ENCODE peak calls at places on chromosomes 4 and X, in five cellular contexts. One of them, this sample, is unnamed.

GRCh38 chr4:15144249-15144966 is 142.1 kb downstream of the CPEB2 start:
- DNase-seq in A673: no peak
- DNase-seq in K562: no peak
- DNase-seq in effector memory CD4-positive, alpha-beta T cell: no peak
- DNase-seq in aorta: no peak
- DNase-seq in this sample: no peak

GRCh38 chrX:40061005-40061404 is 36.8 kb downstream of the BCOR start:
- DNase-seq in A673: no peak
- DNase-seq in K562: no peak
- DNase-seq in effector memory CD4-positive, alpha-beta T cell: no peak
- DNase-seq in aorta: peak; percentile 39
- DNase-seq in this sample: no peak

GRCh38 chrX:47628980-47629379 is 750 bp downstream of the CFP start:
- DNase-seq in K562: no peak
- DNase-seq in effector memory CD4-positive, alpha-beta T cell: no peak
- DNase-seq in aorta: no peak
- DNase-seq in A673: no peak
- DNase-seq in this sample: no peak

GRCh38 chrX:40778861-40779575 is 43.7 kb upstream of the MED14 start:
- DNase-seq in A673: no peak
- DNase-seq in effector memory CD4-positive, alpha-beta T cell: no peak
- DNase-seq in K562: no peak
- DNase-seq in aorta: no peak
- DNase-seq in this sample: no peak

GRCh38 chr4:57309658-57310057 is 199.5 kb upstream of the IGFBP7 start:
- DNase-seq in K562: no peak
- DNase-seq in aorta: no peak
- DNase-seq in A673: no peak
- DNase-seq in effector memory CD4-positive, alpha-beta T cell: no peak
- DNase-seq in this sample: no peak

GRCh38 chr4:185426960-185427688 is 1.4 kb upstream of the UFSP2 start:
- DNase-seq in effector memory CD4-positive, alpha-beta T cell: no peak
- DNase-seq in aorta: no peak
- DNase-seq in A673: no peak
- DNase-seq in K562: no peak
- DNase-seq in this sample: no peak

GRCh38 chr4:8403981-8404380 is 36.5 kb downstream of the ACOX3 start:
- DNase-seq in aorta: peak; percentile 66
- DNase-seq in K562: no peak
- DNase-seq in effector memory CD4-positive, alpha-beta T cell: no peak
- DNase-seq in A673: no peak
- DNase-seq in this sample: no peak

GRCh38 chr4:25107827-25108516 is 52.3 kb downstream of the SEPSECS start:
- DNase-seq in aorta: no peak
- DNase-seq in effector memory CD4-positive, alpha-beta T cell: no peak
- DNase-seq in A673: no peak
- DNase-seq in K562: no peak
- DNase-seq in this sample: no peak

GRCh38 chr4:186203391-186203802 is 12.0 kb downstream of the CYP4V2 start:
- DNase-seq in aorta: no peak
- DNase-seq in A673: peak; percentile 90
- DNase-seq in K562: peak; percentile 48
- DNase-seq in effector memory CD4-positive, alpha-beta T cell: no peak
- DNase-seq in this sample: no peak

GRCh38 chr4:90069151-90069550 is 58.0 kb upstream of the CCSER1 start:
- DNase-seq in A673: no peak
- DNase-seq in K562: no peak
- DNase-seq in aorta: no peak
- DNase-seq in effector memory CD4-positive, alpha-beta T cell: no peak
- DNase-seq in this sample: no peak

GRCh38 chr4:31111794-31112193 is 391.6 kb downstream of the PCDH7 start:
- DNase-seq in aorta: no peak
- DNase-seq in K562: no peak
- DNase-seq in effector memory CD4-positive, alpha-beta T cell: no peak
- DNase-seq in A673: no peak
- DNase-seq in this sample: no peak

GRCh38 chrX:134545524-134545923 is 85.6 kb downstream of the HPRT1 start:
- DNase-seq in aorta: no peak
- DNase-seq in A673: no peak
- DNase-seq in K562: no peak
- DNase-seq in effector memory CD4-positive, alpha-beta T cell: no peak
- DNase-seq in this sample: no peak

GRCh38 chrX:129609395-129609794 is 45.4 kb downstream of the APLN start:
- DNase-seq in A673: no peak
- DNase-seq in effector memory CD4-positive, alpha-beta T cell: no peak
- DNase-seq in K562: peak; percentile 11
- DNase-seq in aorta: no peak
- DNase-seq in this sample: no peak

GRCh38 chr4:85452073-85452764 is 22.7 kb upstream of the ARHGAP24 start:
- DNase-seq in A673: no peak
- DNase-seq in effector memory CD4-positive, alpha-beta T cell: no peak
- DNase-seq in K562: no peak
- DNase-seq in aorta: no peak
- DNase-seq in this sample: no peak

GRCh38 chr4:3134201-3134600 is 59.7 kb downstream of the HTT start:
- DNase-seq in A673: no peak
- DNase-seq in aorta: no peak
- DNase-seq in K562: no peak
- DNase-seq in effector memory CD4-positive, alpha-beta T cell: no peak
- DNase-seq in this sample: no peak

GRCh38 chrX:73863852-73864251 is 300.9 kb downstream of the CHIC1 start:
- DNase-seq in aorta: no peak
- DNase-seq in A673: no peak
- DNase-seq in K562: no peak
- DNase-seq in effector memory CD4-positive, alpha-beta T cell: no peak
- DNase-seq in this sample: no peak

GRCh38 chrX:12297353-12297752 is 159.1 kb downstream of the FRMPD4 start:
- DNase-seq in K562: no peak
- DNase-seq in effector memory CD4-positive, alpha-beta T cell: no peak
- DNase-seq in A673: no peak
- DNase-seq in aorta: no peak
- DNase-seq in this sample: no peak

GRCh38 chr4:133799916-133800315 is 401.7 kb downstream of the PABPC4L start:
- DNase-seq in effector memory CD4-positive, alpha-beta T cell: no peak
- DNase-seq in A673: peak; percentile 70
- DNase-seq in K562: no peak
- DNase-seq in aorta: no peak
- DNase-seq in this sample: no peak

GRCh38 chrX:72392816-72393800 is 87.4 kb upstream of the CITED1 start:
- DNase-seq in K562: no peak
- DNase-seq in A673: no peak
- DNase-seq in effector memory CD4-positive, alpha-beta T cell: no peak
- DNase-seq in aorta: no peak
- DNase-seq in this sample: no peak
- H3K4me3 ChIP-seq in K562: no peak overlapping the region
- H3K4me3 ChIP-seq in A673: no peak overlapping the region
- H3K4me3 ChIP-seq in effector memory CD4-positive, alpha-beta T cell: no peak overlapping the region
- H3K4me3 ChIP-seq in aorta: no peak overlapping the region
- H3K4me3 ChIP-seq in this sample: no peak overlapping the region

DNA sequence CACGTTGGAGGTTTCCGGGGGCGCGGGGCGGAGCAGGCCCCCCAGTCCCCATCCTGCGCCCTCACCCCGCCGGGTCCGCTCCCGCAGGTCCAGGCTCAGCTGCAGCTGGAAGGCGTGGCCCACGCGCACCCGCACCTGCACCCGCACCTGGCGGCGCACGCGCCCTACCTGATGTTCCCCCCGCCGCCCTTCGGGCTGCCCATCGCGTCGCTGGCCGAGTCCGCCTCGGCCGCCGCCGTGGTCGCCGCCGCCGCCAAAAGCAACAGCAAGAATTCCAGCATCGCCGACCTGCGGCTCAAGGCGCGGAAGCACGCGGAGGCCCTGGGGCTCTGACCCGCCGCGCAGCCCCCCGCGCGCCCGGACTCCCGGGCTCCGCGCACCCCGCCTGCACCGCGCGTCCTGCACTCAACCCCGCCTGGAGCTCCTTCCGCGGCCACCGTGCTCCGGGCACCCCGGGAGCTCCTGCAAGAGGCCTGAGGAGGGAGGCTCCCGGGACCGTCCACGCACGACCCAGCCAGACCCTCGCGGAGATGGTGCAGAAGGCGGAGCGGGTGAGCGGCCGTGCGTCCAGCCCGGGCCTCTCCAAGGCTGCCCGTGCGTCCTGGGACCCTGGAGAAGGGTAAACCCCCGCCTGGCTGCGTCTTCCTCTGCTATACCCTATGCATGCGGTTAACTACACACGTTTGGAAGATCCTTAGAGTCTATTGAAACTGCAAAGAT is 13.9 kb downstream of the SHOX start:
- DNase-seq in A673: no peak
- DNase-seq in effector memory CD4-positive, alpha-beta T cell: no peak
- DNase-seq in K562: no peak
- DNase-seq in aorta: peak; percentile 62
- DNase-seq in this sample: no peak
- H3K9me3 ChIP-seq in A673: no peaks in the 10 kb centered on the region
- H3K9me3 ChIP-seq in effector memory CD4-positive, alpha-beta T cell: no peaks in the 10 kb centered on the region
- H3K9me3 ChIP-seq in K562: no peaks in the 10 kb centered on the region
- H3K9me3 ChIP-seq in aorta: no peaks in the 10 kb centered on the region
- H3K9me3 ChIP-seq in this sample: no peaks in the 10 kb centered on the region

GRCh38 chr4:41539711-41540110 is 1.8 kb downstream of the LIMCH1 start:
- DNase-seq in K562: no peak
- DNase-seq in aorta: no peak
- DNase-seq in effector memory CD4-positive, alpha-beta T cell: no peak
- DNase-seq in A673: no peak
- DNase-seq in this sample: no peak

GRCh38 chr4:41537267-41537890 is 578 bp upstream of the LIMCH1 start:
- DNase-seq in K562: no peak
- DNase-seq in aorta: no peak
- DNase-seq in effector memory CD4-positive, alpha-beta T cell: no peak
- DNase-seq in A673: no peak
- DNase-seq in this sample: no peak

GRCh38 chr4:41538887-41539498 is 1.0 kb downstream of the LIMCH1 start:
- DNase-seq in effector memory CD4-positive, alpha-beta T cell: no peak
- DNase-seq in K562: no peak
- DNase-seq in aorta: peak; percentile 72
- DNase-seq in A673: no peak
- DNase-seq in this sample: no peak

GRCh38 chr4:41535911-41536361 is 2.0 kb upstream of the LIMCH1 start:
- DNase-seq in effector memory CD4-positive, alpha-beta T cell: no peak
- DNase-seq in aorta: no peak
- DNase-seq in A673: no peak
- DNase-seq in K562: no peak
- DNase-seq in this sample: no peak

GRCh38 chr4:41538017-41538733 is at the start of gene LIMCH1:
- DNase-seq in K562: no peak
- DNase-seq in effector memory CD4-positive, alpha-beta T cell: no peak
- DNase-seq in aorta: peak; percentile 87
- DNase-seq in A673: peak; percentile 10
- DNase-seq in this sample: no peak
- H3K4me1 ChIP-seq in K562: no peaks in the 10 kb centered on the region
- H3K4me1 ChIP-seq in effector memory CD4-positive, alpha-beta T cell: no peaks in the 10 kb centered on the region
- H3K4me1 ChIP-seq in aorta: peaks cover 11% of the 10 kb centered on the region
- H3K4me1 ChIP-seq in A673: no peaks in the 10 kb centered on the region
- H3K4me1 ChIP-seq in this sample: no peaks in the 10 kb centered on the region

DNA sequence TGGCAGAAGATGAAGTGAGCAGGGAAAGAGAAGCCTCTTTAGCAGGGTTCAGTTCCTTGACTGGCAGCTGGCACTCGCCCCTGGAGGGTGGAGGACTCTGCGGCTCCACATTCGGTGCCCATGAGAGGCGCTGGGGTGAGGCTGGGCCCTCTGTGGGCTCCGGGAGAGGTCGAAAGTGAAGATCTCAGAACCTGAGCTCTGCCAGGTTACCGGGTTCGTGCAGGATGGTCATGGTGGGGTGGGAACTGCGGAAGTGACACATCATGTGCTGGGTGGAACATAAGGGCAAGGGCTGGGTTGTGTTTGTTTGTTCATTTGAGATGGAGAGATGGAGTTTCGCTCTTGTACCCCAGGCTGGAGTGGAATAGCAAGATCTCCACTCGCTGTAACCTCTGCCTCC is 44.2 kb downstream of the TRIM61 start:
- DNase-seq in A673: no peak
- DNase-seq in effector memory CD4-positive, alpha-beta T cell: no peak
- DNase-seq in K562: no peak
- DNase-seq in aorta: no peak
- DNase-seq in this sample: no peak
- H3K4me3 ChIP-seq in A673: no peak overlapping the region
- H3K4me3 ChIP-seq in effector memory CD4-positive, alpha-beta T cell: no peak overlapping the region
- H3K4me3 ChIP-seq in K562: no peak overlapping the region
- H3K4me3 ChIP-seq in aorta: no peak overlapping the region
- H3K4me3 ChIP-seq in this sample: no peak overlapping the region

DNA sequence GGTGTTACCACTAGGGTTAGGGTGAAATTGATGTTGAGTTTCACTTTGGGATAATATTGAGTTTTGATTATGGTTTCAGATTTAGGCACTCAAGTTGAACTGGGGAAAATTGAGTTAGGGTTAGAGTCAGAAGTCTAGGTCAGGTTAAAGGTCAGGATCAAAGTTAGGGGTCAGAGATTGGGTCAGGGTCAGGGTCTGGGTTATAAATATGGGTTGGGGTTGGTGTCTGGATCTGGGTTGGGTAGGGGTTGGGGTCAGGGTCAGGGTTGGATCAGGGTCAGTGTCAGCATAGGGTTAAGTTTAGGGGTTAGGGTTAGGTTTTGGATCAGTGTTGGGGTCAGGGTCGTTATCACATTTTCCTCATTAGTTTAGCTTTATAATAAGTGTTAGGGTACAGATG is 42.7 kb upstream of the IL9R start:
- DNase-seq in effector memory CD4-positive, alpha-beta T cell: no peak
- DNase-seq in A673: no peak
- DNase-seq in K562: no peak
- DNase-seq in aorta: no peak
- DNase-seq in this sample: no peak
- H3K9me3 ChIP-seq in effector memory CD4-positive, alpha-beta T cell: no peaks in the 10 kb centered on the region
- H3K9me3 ChIP-seq in A673: no peaks in the 10 kb centered on the region
- H3K9me3 ChIP-seq in K562: no peaks in the 10 kb centered on the region
- H3K9me3 ChIP-seq in aorta: no peaks in the 10 kb centered on the region
- H3K9me3 ChIP-seq in this sample: no peaks in the 10 kb centered on the region

GRCh38 chrX:72128183-72128834 is 3.4 kb downstream of the RTL5 start:
- DNase-seq in A673: no peak
- DNase-seq in aorta: no peak
- DNase-seq in K562: no peak
- DNase-seq in effector memory CD4-positive, alpha-beta T cell: no peak
- DNase-seq in this sample: no peak
- H3K4me1 ChIP-seq in A673: peaks cover 23% of the 10 kb centered on the region
- H3K4me1 ChIP-seq in aorta: no peaks in the 10 kb centered on the region
- H3K4me1 ChIP-seq in K562: peaks cover 10% of the 10 kb centered on the region
- H3K4me1 ChIP-seq in effector memory CD4-positive, alpha-beta T cell: peaks cover 27% of the 10 kb centered on the region
- H3K4me1 ChIP-seq in this sample: peaks cover 13% of the 10 kb centered on the region

GRCh38 chr4:67575889-67576329 is 17.4 kb downstream of the STAP1 start:
- DNase-seq in effector memory CD4-positive, alpha-beta T cell: no peak
- DNase-seq in A673: no peak
- DNase-seq in aorta: no peak
- DNase-seq in K562: no peak
- DNase-seq in this sample: no peak
- H3K4me3 ChIP-seq in effector memory CD4-positive, alpha-beta T cell: no peak overlapping the region
- H3K4me3 ChIP-seq in A673: no peak overlapping the region
- H3K4me3 ChIP-seq in aorta: no peak overlapping the region
- H3K4me3 ChIP-seq in K562: peak overlapping the region; percentile 23
- H3K4me3 ChIP-seq in this sample: peak overlapping the region; percentile 59

DNA sequence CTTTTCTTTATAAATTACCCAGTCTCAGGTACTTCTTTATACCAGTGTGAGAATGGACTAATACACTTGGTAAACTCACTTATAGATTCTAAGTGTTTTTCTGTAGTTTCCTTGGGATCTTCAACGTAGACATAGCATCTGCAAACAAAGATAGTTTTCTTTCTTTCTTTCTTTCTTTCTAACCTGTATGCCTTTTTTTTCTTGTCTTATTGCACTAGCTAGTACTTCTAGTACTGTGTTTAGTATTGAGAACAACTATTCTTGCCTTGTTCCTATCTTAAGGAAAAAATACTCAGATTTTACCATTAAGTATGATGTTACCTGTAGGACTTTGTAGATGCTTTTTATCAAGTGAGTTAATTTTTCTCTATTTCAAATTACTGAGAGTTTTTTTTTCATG is 102.2 kb downstream of the EDA start:
- DNase-seq in A673: no peak
- DNase-seq in K562: no peak
- DNase-seq in effector memory CD4-positive, alpha-beta T cell: no peak
- DNase-seq in aorta: no peak
- DNase-seq in this sample: no peak
- H3K9me3 ChIP-seq in A673: peaks cover 12% of the 10 kb centered on the region
- H3K9me3 ChIP-seq in K562: no peaks in the 10 kb centered on the region
- H3K9me3 ChIP-seq in effector memory CD4-positive, alpha-beta T cell: no peaks in the 10 kb centered on the region
- H3K9me3 ChIP-seq in aorta: no peaks in the 10 kb centered on the region
- H3K9me3 ChIP-seq in this sample: no peaks in the 10 kb centered on the region

This sample was measured in CD4-positive, CD25-positive, alpha-beta regulatory T cell.